ENCODE peak calls at places on chromosome 19, in five cellular contexts. R, X, J, Z and E are unnamed samples.

GRCh38 chr19:53463263-53463662 is 4.3 kb upstream of the ZNF813 start:
- DNase-seq in R (no peak), X (no peak), J (no peak), Z (peak; percentile 16), E (no peak)

GRCh38 chr19:30135358-30135757 is 193.3 kb downstream of the URI1 start:
- DNase-seq in R (no peak), X (no peak), J (no peak), Z (no peak), E (no peak)

GRCh38 chr19:3899531-3900294 is 19.2 kb downstream of the ATCAY start:
- DNase-seq in R (no peak), X (no peak), J (no peak), Z (no peak), E (no peak)

GRCh38 chr19:36527873-36528193 is 238 bp downstream of the ZNF260 start:
- DNase-seq in R (no peak), X (no peak), J (no peak), Z (no peak), E (no peak)

GRCh38 chr19:2798158-2798685 is 12.9 kb downstream of the THOP1 start:
- DNase-seq in R (no peak), X (no peak), J (no peak), Z (no peak), E (no peak)

GRCh38 chr19:39937094-39937493 is 2.7 kb upstream of the FCGBP start:
- DNase-seq in R (no peak), X (no peak), J (no peak), Z (no peak), E (no peak)

GRCh38 chr19:43562698-43563241 is 12.6 kb downstream of the XRCC1 start:
- DNase-seq in R (no peak), X (peak; percentile 49), J (peak; percentile 56), Z (peak; percentile 63), E (no peak)

GRCh38 chr19:947707-948533 is 22.1 kb downstream of the ARID3A start:
- DNase-seq in R (no peak), X (no peak), J (no peak), Z (no peak), E (no peak)

GRCh38 chr19:652467-653389 is 10.3 kb downstream of the RNF126 start:
- DNase-seq in R (no peak), X (no peak), J (no peak), Z (no peak), E (no peak)

GRCh38 chr19:12733369-12733896 is 1.1 kb downstream of the TRIR start:
- DNase-seq in R (peak; percentile 36), X (no peak), J (peak; percentile 33), Z (peak; percentile 30), E (peak; percentile 44)

GRCh38 chr19:45809643-45810159 is 5.4 kb downstream of the RSPH6A start:
- DNase-seq in R (peak; percentile 68), X (no peak), J (no peak), Z (peak; percentile 82), E (no peak)

GRCh38 chr19:18590273-18591272 is 2.0 kb downstream of the REX1BD start:
- DNase-seq in R (peak; percentile 94), X (no peak), J (no peak), Z (no peak), E (peak; percentile 76)

GRCh38 chr19:27971071-27971470 is 1241.9 kb downstream of the UQCRFS1 start:
- DNase-seq in R (peak; percentile 17), X (no peak), J (no peak), Z (no peak), E (no peak)

GRCh38 chr19:5001547-5002131 is 32.7 kb downstream of the KDM4B start:
- DNase-seq in R (peak; percentile 62), X (no peak), J (no peak), Z (peak; percentile 16), E (peak; percentile 58)